ENCODE peak calls at places on chromosomes 7 and 10, in four cellular contexts. N, P, I and G are unnamed samples.

GRCh38 chr7:33842141-33842540 is 63.2 kb upstream of the BMPER start:
- DNase-seq in N (no peak), P (no peak), I (no peak), G (no peak)

GRCh38 chr7:139886206-139886605 is 57.1 kb downstream of the TBXAS1 start:
- DNase-seq in N (no peak), P (no peak), I (no peak), G (no peak)

GRCh38 chr7:151081170-151082101 is 827 bp upstream of the FASTK start:
- DNase-seq in N (no peak), P (peak), I (no peak), G (no peak)

GRCh38 chr10:132335189-132336063 is 3.4 kb downstream of the LRRC27 start:
- DNase-seq in N (no peak), P (no peak), I (no peak), G (no peak)

GRCh38 chr10:27240891-27241639 is 468 bp upstream of the ACBD5 start:
- DNase-seq in N (no peak), P (peak), I (no peak), G (peak)

GRCh38 chr7:80348221-80348620 is 163.6 kb downstream of the GNAT3 start:
- DNase-seq in N (no peak), P (no peak), I (no peak), G (no peak)

GRCh38 chr7:2717293-2717904 is 29.4 kb downstream of the AMZ1 start:
- DNase-seq in N (no peak), P (peak), I (no peak), G (no peak)

GRCh38 chr7:100170111-100170897 is 1.9 kb upstream of the GAL3ST4 start:
- DNase-seq in N (no peak), P (no peak), I (no peak), G (no peak)

GRCh38 chr10:113453351-113453750 is 99.5 kb upstream of the HABP2 start:
- DNase-seq in N (no peak), P (no peak), I (no peak), G (no peak)

GRCh38 chr7:48274662-48275061 is 103.4 kb downstream of the ABCA13 start:
- DNase-seq in N (no peak), P (peak), I (no peak), G (no peak)

GRCh38 chr7:134879815-134880475 is 100.5 kb downstream of the CALD1 start:
- DNase-seq in N (no peak), P (no peak), I (no peak), G (no peak)

GRCh38 chr7:99184468-99185225 is 23.3 kb downstream of the KPNA7 start:
- DNase-seq in N (no peak), P (no peak), I (no peak), G (no peak)

GRCh38 chr7:21942955-21943354 is 2.7 kb downstream of the CDCA7L start:
- DNase-seq in N (no peak), P (no peak), I (no peak), G (no peak)

GRCh38 chr7:34084651-34085050 is 179.3 kb downstream of the BMPER start:
- DNase-seq in N (no peak), P (no peak), I (no peak), G (no peak)

GRCh38 chr7:29649876-29650275 is 86.2 kb downstream of the PRR15 start:
- DNase-seq in N (no peak), P (no peak), I (no peak), G (no peak)

GRCh38 chr7:16634292-16634738 is 11.2 kb downstream of the ANKMY2 start:
- DNase-seq in N (no peak), P (no peak), I (no peak), G (no peak)

GRCh38 chr10:61941202-61941651 is 39.7 kb downstream of the ARID5B start:
- DNase-seq in N (no peak), P (no peak), I (no peak), G (no peak)

GRCh38 chr7:73841689-73842247 is 548 bp downstream of the METTL27 start:
- DNase-seq in N (no peak), P (peak), I (no peak), G (no peak)